ENCODE peak calls at places on chromosomes 3 and 15, in ten cellular contexts. F, V, M, C, H, G, K, A, T and R are unnamed samples.
A peak's percentile ranks its signal among the peaks of the same experiment; 100 is the strongest.

GRCh38 chr3:197354195-197355059 is 56.0 kb upstream of the DLG1 start:
- DNase-seq in F (peak; percentile 68), V (peak; percentile 73), M (peak; percentile 38), C (no peak), H (no peak), G (no peak), K (peak; percentile 84), A (peak; percentile 61), T (no peak), R (no peak)

GRCh38 chr3:132344666-132345280 is 27.6 kb downstream of the ACP3 start:
- DNase-seq in F (peak; percentile 75), V (peak; percentile 36), M (no peak), C (no peak), H (no peak), G (no peak), K (no peak), A (no peak), T (no peak), R (peak; percentile 78)

GRCh38 chr15:90036806-90037509 is 35.8 kb downstream of the ZNF710 start:
- DNase-seq in F (no peak), V (no peak), M (no peak), C (no peak), H (no peak), G (no peak), K (peak; percentile 78), A (no peak), T (no peak), R (no peak)

GRCh38 chr15:51812598-51812997 is 16.9 kb upstream of the TMOD3 start:
- DNase-seq in F (no peak), V (no peak), M (no peak), C (no peak), H (no peak), G (no peak), K (no peak), A (no peak), T (no peak), R (no peak)

GRCh38 chr15:101025116-101025885 is 106.1 kb downstream of the LRRK1 start:
- DNase-seq in F (no peak), V (no peak), M (no peak), C (no peak), H (no peak), G (no peak), K (no peak), A (no peak), T (no peak), R (no peak)

GRCh38 chr3:64595253-64595694 is 92.5 kb downstream of the ADAMTS9 start:
- DNase-seq in F (peak; percentile 90), V (peak; percentile 70), M (no peak), C (no peak), H (no peak), G (no peak), K (peak; percentile 14), A (peak; percentile 48), T (no peak), R (peak; percentile 47)

GRCh38 chr15:62624541-62625399 is 417.8 kb upstream of the TPM1 start:
- DNase-seq in F (peak; percentile 71), V (peak; percentile 74), M (no peak), C (peak; percentile 6), H (no peak), G (no peak), K (peak; percentile 52), A (no peak), T (no peak), R (peak; percentile 47)

GRCh38 chr3:36959821-36960220 is 15.0 kb upstream of the TRANK1 start:
- DNase-seq in F (peak; percentile 29), V (no peak), M (peak; percentile 25), C (no peak), H (no peak), G (no peak), K (peak; percentile 59), A (no peak), T (no peak), R (peak; percentile 7)

DNA sequence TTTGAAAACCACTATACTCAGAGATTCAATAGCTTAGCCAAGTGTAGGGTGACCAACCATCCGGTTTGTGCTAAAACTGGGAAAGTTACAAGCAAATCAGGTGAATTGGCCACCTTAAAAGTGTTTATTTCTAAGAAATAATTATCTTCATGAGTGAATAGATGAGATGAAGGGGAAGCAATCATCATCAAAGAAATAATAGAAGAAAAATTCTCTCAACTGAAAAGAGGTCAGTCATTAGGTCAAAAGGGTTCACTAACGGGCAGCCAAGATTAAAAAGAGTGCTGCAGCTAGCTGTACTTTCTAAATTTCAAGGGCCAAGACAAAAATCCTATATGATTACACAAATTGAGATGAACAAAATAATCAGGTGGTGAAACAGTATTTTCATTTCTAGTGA is 34.9 kb upstream of the TSC22D2 start:
- DNase-seq in F (no peak), V (no peak), M (no peak), C (no peak), H (no peak), G (no peak), K (no peak), A (no peak), T (no peak), R (no peak)
- H3K4me3 ChIP-seq in F (no peak overlapping the region), V (no peak overlapping the region), M (no peak overlapping the region), C (peak overlapping the region; percentile 14), H (no peak overlapping the region), G (no peak overlapping the region), K (no peak overlapping the region), A (no peak overlapping the region), T (no peak overlapping the region), R (no peak overlapping the region)

GRCh38 chr15:82047493-82048446 is 2.0 kb upstream of the MEX3B start:
- DNase-seq in F (peak; percentile 31), V (peak; percentile 32), M (no peak), C (no peak), H (no peak), G (no peak), K (peak; percentile 18), A (no peak), T (no peak), R (peak; percentile 54)
- TF ChIP-seq CTCF in F (no peak), V (no peak), M (no peak), C (no peak), H (no peak), G (no peak), K (no peak), A (peak; percentile 28), T (no peak), R (no peak)

DNA sequence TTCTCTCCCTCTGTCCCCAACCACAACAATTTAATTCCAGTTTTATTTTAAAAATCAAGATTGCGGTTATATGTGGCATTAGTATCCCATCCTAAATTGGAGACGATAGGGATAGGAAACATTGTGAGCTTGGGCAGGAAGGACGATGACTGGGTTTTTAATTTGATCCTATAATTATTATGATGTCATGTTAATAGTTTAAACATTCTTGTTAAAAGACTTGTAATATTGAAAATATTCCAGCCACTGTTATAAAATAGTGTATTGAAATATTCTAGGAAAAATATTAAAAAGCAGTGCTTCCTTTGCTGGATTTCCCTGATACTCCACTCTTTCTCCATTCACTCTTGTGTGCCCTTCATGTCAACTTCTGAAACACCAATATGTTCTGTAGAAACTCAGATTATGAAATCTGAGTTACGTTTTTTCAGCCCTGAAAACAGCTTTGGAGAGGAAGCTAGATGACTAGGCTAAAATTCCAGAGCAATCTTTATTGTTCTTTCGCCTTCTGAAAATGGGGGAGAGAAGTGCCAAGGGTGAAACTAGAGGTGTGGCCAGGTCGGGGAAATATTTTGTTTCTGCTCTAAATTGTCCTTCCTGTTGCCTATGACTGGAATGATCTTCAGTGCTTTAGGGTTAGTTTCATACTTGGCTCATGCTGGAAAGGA is 46.1 kb upstream of the MAP3K13 start:
- DNase-seq in F (peak; percentile 33), V (peak; percentile 33), M (no peak), C (no peak), H (no peak), G (peak; percentile 71), K (no peak), A (no peak), T (no peak), R (peak; percentile 91)
- H3K4me3 ChIP-seq in F (no peak overlapping the region), V (no peak overlapping the region), M (no peak overlapping the region), C (no peak overlapping the region), H (no peak overlapping the region), G (peak overlapping the region; percentile 12), K (no peak overlapping the region), A (peak overlapping the region; percentile 27), T (no peak overlapping the region), R (no peak overlapping the region)

GRCh38 chr3:31610700-31611275 is 78.1 kb downstream of the STT3B start:
- DNase-seq in F (peak; percentile 28), V (peak; percentile 66), M (no peak), C (no peak), H (no peak), G (peak; percentile 44), K (peak; percentile 17), A (no peak), T (peak; percentile 17), R (peak; percentile 56)
- TF ChIP-seq CTCF in F (peak; percentile 40), V (peak; percentile 76), M (peak; percentile 41), C (no peak), H (peak; percentile 58), G (peak; percentile 54), K (peak; percentile 40), A (peak; percentile 66), T (no peak), R (peak; percentile 60)

DNA sequence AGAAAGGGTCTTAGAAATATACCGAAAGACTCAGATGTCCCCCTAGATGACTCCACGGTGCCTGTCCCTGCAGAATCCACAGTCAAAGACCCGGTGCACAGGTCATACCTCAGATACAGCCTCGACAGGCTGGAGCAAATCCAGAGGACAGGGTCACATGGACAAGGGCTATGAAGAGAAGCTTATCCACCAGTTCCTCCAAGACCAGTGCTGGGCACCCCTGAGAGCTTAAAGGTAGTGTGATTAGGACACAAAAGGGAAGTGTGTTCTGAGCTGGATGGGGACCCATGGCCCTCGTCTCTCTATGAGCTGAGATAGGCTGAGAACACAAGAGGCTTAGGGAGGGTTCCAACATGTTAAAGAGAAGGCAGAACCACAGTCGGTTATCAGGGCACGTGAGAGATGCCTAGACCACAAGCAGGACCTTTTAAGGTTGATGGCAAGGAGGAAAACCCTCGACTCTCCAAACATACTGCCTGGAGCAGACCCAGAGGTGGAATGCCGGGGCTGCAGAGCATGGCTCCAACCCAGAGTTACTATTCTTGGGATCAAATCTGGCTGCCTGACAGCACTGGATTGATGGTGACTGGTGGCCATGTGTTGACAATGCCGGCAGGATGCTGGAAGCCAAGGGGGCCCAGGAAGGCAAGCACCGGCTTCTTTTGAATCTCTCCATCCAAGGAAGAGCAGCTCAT is 46.9 kb downstream of the ADCY5 start:
- DNase-seq in F (no peak), V (no peak), M (no peak), C (no peak), H (no peak), G (no peak), K (no peak), A (peak; percentile 68), T (no peak), R (no peak)
- H3K4me3 ChIP-seq in F (no peak overlapping the region), V (no peak overlapping the region), M (no peak overlapping the region), C (no peak overlapping the region), H (no peak overlapping the region), G (no peak overlapping the region), K (no peak overlapping the region), A (peak overlapping the region; percentile 62), T (no peak overlapping the region), R (no peak overlapping the region)